ENCODE peak calls at places on chromosomes 6 and 20, in four cellular contexts. One of them, this sample, is unnamed.

GRCh38 chr6:63272397-63272796 is 47.4 kb downstream of the LGSN start:
- DNase-seq in activated CD8-positive, alpha-beta T cell treated with anti-CD3 and anti-CD28 coated beads for 36 hours: no peak
- DNase-seq in lung: no peak
- DNase-seq in fibroblast of pulmonary artery: peak
- DNase-seq in this sample: peak

GRCh38 chr6:128569737-128570438 is 49.5 kb upstream of the PTPRK start:
- DNase-seq in activated CD8-positive, alpha-beta T cell treated with anti-CD3 and anti-CD28 coated beads for 36 hours: no peak
- DNase-seq in fibroblast of pulmonary artery: peak
- DNase-seq in lung: no peak
- DNase-seq in this sample: no peak

GRCh38 chr20:5073154-5074049 is 46.4 kb downstream of the PCNA start:
- DNase-seq in fibroblast of pulmonary artery: peak
- DNase-seq in activated CD8-positive, alpha-beta T cell treated with anti-CD3 and anti-CD28 coated beads for 36 hours: peak
- DNase-seq in lung: peak
- DNase-seq in this sample: no peak

GRCh38 chr6:20028143-20028542 is 184.1 kb downstream of the MBOAT1 start:
- DNase-seq in fibroblast of pulmonary artery: no peak
- DNase-seq in lung: no peak
- DNase-seq in activated CD8-positive, alpha-beta T cell treated with anti-CD3 and anti-CD28 coated beads for 36 hours: peak
- DNase-seq in this sample: no peak

GRCh38 chr6:44431118-44431725 is 43.7 kb downstream of the CDC5L start:
- DNase-seq in fibroblast of pulmonary artery: peak
- DNase-seq in activated CD8-positive, alpha-beta T cell treated with anti-CD3 and anti-CD28 coated beads for 36 hours: peak
- DNase-seq in lung: peak
- DNase-seq in this sample: peak

GRCh38 chr6:44000164-44000842 is 126.9 kb downstream of the MRPL14 start:
- DNase-seq in fibroblast of pulmonary artery: no peak
- DNase-seq in lung: peak
- DNase-seq in activated CD8-positive, alpha-beta T cell treated with anti-CD3 and anti-CD28 coated beads for 36 hours: peak
- DNase-seq in this sample: peak

GRCh38 chr20:10949930-10950783 is 276.4 kb upstream of the JAG1 start:
- DNase-seq in fibroblast of pulmonary artery: no peak
- DNase-seq in lung: no peak
- DNase-seq in activated CD8-positive, alpha-beta T cell treated with anti-CD3 and anti-CD28 coated beads for 36 hours: no peak
- DNase-seq in this sample: no peak

GRCh38 chr20:45406260-45407066 is 1.6 kb upstream of the DBNDD2 start:
- DNase-seq in fibroblast of pulmonary artery: peak
- DNase-seq in activated CD8-positive, alpha-beta T cell treated with anti-CD3 and anti-CD28 coated beads for 36 hours: peak
- DNase-seq in lung: peak
- DNase-seq in this sample: peak

GRCh38 chr20:52945268-52945667 is 26.9 kb upstream of the TSHZ2 start:
- DNase-seq in fibroblast of pulmonary artery: no peak
- DNase-seq in lung: no peak
- DNase-seq in activated CD8-positive, alpha-beta T cell treated with anti-CD3 and anti-CD28 coated beads for 36 hours: no peak
- DNase-seq in this sample: no peak

GRCh38 chr6:158283304-158284005 is 28.8 kb upstream of the TULP4 start:
- DNase-seq in lung: no peak
- DNase-seq in activated CD8-positive, alpha-beta T cell treated with anti-CD3 and anti-CD28 coated beads for 36 hours: peak
- DNase-seq in fibroblast of pulmonary artery: peak
- DNase-seq in this sample: no peak

GRCh38 chr6:127464881-127465459 is 5.8 kb upstream of the KIAA0408 start:
- DNase-seq in activated CD8-positive, alpha-beta T cell treated with anti-CD3 and anti-CD28 coated beads for 36 hours: peak
- DNase-seq in fibroblast of pulmonary artery: peak
- DNase-seq in lung: peak
- DNase-seq in this sample: peak

GRCh38 chr6:3882865-3883264 is 33.7 kb downstream of the FAM50B start:
- DNase-seq in activated CD8-positive, alpha-beta T cell treated with anti-CD3 and anti-CD28 coated beads for 36 hours: no peak
- DNase-seq in fibroblast of pulmonary artery: peak
- DNase-seq in lung: no peak
- DNase-seq in this sample: no peak

GRCh38 chr6:26089272-26089671 is 2.0 kb downstream of the HFE start:
- DNase-seq in activated CD8-positive, alpha-beta T cell treated with anti-CD3 and anti-CD28 coated beads for 36 hours: no peak
- DNase-seq in fibroblast of pulmonary artery: peak
- DNase-seq in lung: no peak
- DNase-seq in this sample: no peak

GRCh38 chr6:90428514-90428913 is 131.9 kb upstream of the BACH2 start:
- DNase-seq in fibroblast of pulmonary artery: no peak
- DNase-seq in lung: no peak
- DNase-seq in activated CD8-positive, alpha-beta T cell treated with anti-CD3 and anti-CD28 coated beads for 36 hours: no peak
- DNase-seq in this sample: no peak

GRCh38 chr6:42227173-42227850 is 9.7 kb upstream of the MRPS10 start:
- DNase-seq in activated CD8-positive, alpha-beta T cell treated with anti-CD3 and anti-CD28 coated beads for 36 hours: no peak
- DNase-seq in fibroblast of pulmonary artery: no peak
- DNase-seq in lung: no peak
- DNase-seq in this sample: no peak

GRCh38 chr6:42232035-42232434 is 14.4 kb upstream of the MRPS10 start:
- DNase-seq in lung: no peak
- DNase-seq in activated CD8-positive, alpha-beta T cell treated with anti-CD3 and anti-CD28 coated beads for 36 hours: no peak
- DNase-seq in fibroblast of pulmonary artery: no peak
- DNase-seq in this sample: no peak

GRCh38 chr6:42229720-42230119 is 12.1 kb upstream of the MRPS10 start:
- DNase-seq in lung: no peak
- DNase-seq in activated CD8-positive, alpha-beta T cell treated with anti-CD3 and anti-CD28 coated beads for 36 hours: no peak
- DNase-seq in fibroblast of pulmonary artery: no peak
- DNase-seq in this sample: no peak

GRCh38 chr6:42228305-42228704 is 10.6 kb upstream of the MRPS10 start:
- DNase-seq in activated CD8-positive, alpha-beta T cell treated with anti-CD3 and anti-CD28 coated beads for 36 hours: no peak
- DNase-seq in lung: no peak
- DNase-seq in fibroblast of pulmonary artery: no peak
- DNase-seq in this sample: no peak

GRCh38 chr6:42230320-42231034 is 12.8 kb upstream of the MRPS10 start:
- DNase-seq in activated CD8-positive, alpha-beta T cell treated with anti-CD3 and anti-CD28 coated beads for 36 hours: peak
- DNase-seq in lung: no peak
- DNase-seq in fibroblast of pulmonary artery: peak
- DNase-seq in this sample: no peak
- TF ChIP-seq CTCF in activated CD8-positive, alpha-beta T cell treated with anti-CD3 and anti-CD28 coated beads for 36 hours: peak
- TF ChIP-seq CTCF in lung: no peak
- TF ChIP-seq CTCF in fibroblast of pulmonary artery: peak
- TF ChIP-seq CTCF in this sample: peak

DNA sequence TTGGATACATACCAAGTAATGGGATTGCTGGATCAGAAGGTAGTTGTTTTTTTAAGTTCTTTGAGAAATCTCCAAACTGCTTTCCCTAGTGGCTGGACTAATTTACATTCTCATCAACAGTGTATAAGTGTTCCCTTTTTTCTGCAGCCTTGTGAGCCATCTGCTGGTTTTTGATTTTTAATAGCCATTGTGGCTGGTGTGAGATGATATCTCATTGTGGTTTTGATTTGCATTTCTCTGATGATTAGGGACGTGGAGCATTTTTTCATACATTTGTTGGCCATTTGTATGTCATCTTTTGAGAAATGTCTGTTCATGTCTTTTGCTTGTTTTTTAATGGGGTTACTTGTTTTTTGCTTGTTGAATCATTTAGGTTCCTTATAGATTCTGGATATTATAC is 34.8 kb downstream of the TOP1 start:
- DNase-seq in lung: no peak
- DNase-seq in fibroblast of pulmonary artery: no peak
- DNase-seq in activated CD8-positive, alpha-beta T cell treated with anti-CD3 and anti-CD28 coated beads for 36 hours: no peak
- DNase-seq in this sample: no peak
- TF ChIP-seq CTCF in lung: no peak
- TF ChIP-seq CTCF in fibroblast of pulmonary artery: no peak
- TF ChIP-seq CTCF in activated CD8-positive, alpha-beta T cell treated with anti-CD3 and anti-CD28 coated beads for 36 hours: no peak
- TF ChIP-seq CTCF in this sample: peak

GRCh38 chr6:143513410-143513809 is 1.9 kb upstream of the FUCA2 start:
- DNase-seq in fibroblast of pulmonary artery: no peak
- DNase-seq in activated CD8-positive, alpha-beta T cell treated with anti-CD3 and anti-CD28 coated beads for 36 hours: peak
- DNase-seq in lung: no peak
- DNase-seq in this sample: peak
- TF ChIP-seq CTCF in fibroblast of pulmonary artery: peak
- TF ChIP-seq CTCF in activated CD8-positive, alpha-beta T cell treated with anti-CD3 and anti-CD28 coated beads for 36 hours: peak
- TF ChIP-seq CTCF in lung: no peak
- TF ChIP-seq CTCF in this sample: peak

DNA sequence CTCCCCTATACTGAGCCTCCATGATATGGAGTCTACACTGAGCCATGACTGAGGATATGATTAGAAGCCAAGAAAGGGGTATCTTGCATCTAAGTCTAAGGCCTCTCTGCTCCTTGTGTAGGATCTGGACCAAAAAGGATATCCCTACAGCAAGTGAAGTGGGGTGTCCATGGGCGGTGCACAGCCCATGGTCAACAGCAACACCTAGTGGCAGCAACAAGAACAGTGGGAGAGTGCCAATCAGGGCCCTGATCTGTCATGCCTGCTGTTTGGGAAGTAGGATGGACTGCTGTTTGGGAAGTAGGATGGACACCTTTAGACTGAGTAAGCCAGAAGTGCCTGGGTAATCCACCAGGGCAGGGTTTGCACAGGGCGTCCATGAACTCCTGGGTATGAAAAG is 22.4 kb downstream of the PTGIS start:
- DNase-seq in lung: no peak
- DNase-seq in fibroblast of pulmonary artery: no peak
- DNase-seq in activated CD8-positive, alpha-beta T cell treated with anti-CD3 and anti-CD28 coated beads for 36 hours: no peak
- DNase-seq in this sample: no peak
- TF ChIP-seq CTCF in lung: no peak
- TF ChIP-seq CTCF in fibroblast of pulmonary artery: peak
- TF ChIP-seq CTCF in activated CD8-positive, alpha-beta T cell treated with anti-CD3 and anti-CD28 coated beads for 36 hours: peak
- TF ChIP-seq CTCF in this sample: no peak

GRCh38 chr6:16505711-16506362 is 255.4 kb downstream of the ATXN1 start:
- DNase-seq in lung: no peak
- DNase-seq in fibroblast of pulmonary artery: peak
- DNase-seq in activated CD8-positive, alpha-beta T cell treated with anti-CD3 and anti-CD28 coated beads for 36 hours: no peak
- DNase-seq in this sample: no peak
- TF ChIP-seq CTCF in lung: no peak
- TF ChIP-seq CTCF in fibroblast of pulmonary artery: peak
- TF ChIP-seq CTCF in activated CD8-positive, alpha-beta T cell treated with anti-CD3 and anti-CD28 coated beads for 36 hours: no peak
- TF ChIP-seq CTCF in this sample: no peak

This sample was measured in GM13977.